ENCODE peak calls at places on chromosomes 11 and 22, in five cellular contexts. T is SK-N-SH, Y is Karpas-422, L is adrenal gland, K is neuronal stem cell. V is an unnamed sample.

GRCh38 chr22:46843691-46844297 is 81.3 kb downstream of the TBC1D22A start:
- DNase-seq in T (no peak), L (no peak), Y (no peak), K (no peak), V (no peak)

GRCh38 chr22:38403806-38404205 is 51.2 kb downstream of the KCNJ4 start:
- DNase-seq in L (no peak), Y (peak), K (no peak), T (no peak), V (no peak)

GRCh38 chr11:131884461-131885073 is 514.2 kb downstream of the NTM start:
- DNase-seq in T (no peak), Y (no peak), K (no peak), L (no peak), V (no peak)

GRCh38 chr22:37678372-37678771 is 2.9 kb downstream of the LGALS1 start:
- DNase-seq in Y (no peak), L (no peak), T (no peak), K (no peak), V (no peak)

GRCh38 chr11:2530855-2531200 is 86.0 kb downstream of the KCNQ1 start:
- DNase-seq in Y (no peak), L (no peak), K (no peak), T (no peak), V (no peak)

GRCh38 chr22:49532831-49533802 is 294.6 kb downstream of the BRD1 start:
- DNase-seq in K (no peak), Y (no peak), L (no peak), T (no peak), V (no peak)

GRCh38 chr11:241634-242033 is 4.9 kb downstream of the PSMD13 start:
- DNase-seq in Y (no peak), K (no peak), L (no peak), T (no peak), V (no peak)

GRCh38 chr11:10543782-10544181 is 2.8 kb upstream of the RNF141 start:
- DNase-seq in L (no peak), T (no peak), Y (no peak), K (no peak), V (no peak)

GRCh38 chr22:20429254-20430100 is 8.1 kb downstream of the SCARF2 start:
- DNase-seq in T (peak), L (peak), Y (peak), K (peak), V (no peak)

GRCh38 chr22:39396156-39396796 is 3.3 kb upstream of the TAB1 start:
- DNase-seq in L (no peak), K (no peak), Y (no peak), T (no peak), V (no peak)

GRCh38 chr22:35761037-35761436 is 43.4 kb downstream of the APOL5 start:
- DNase-seq in Y (peak), K (no peak), T (peak), L (no peak), V (no peak)

GRCh38 chr11:115528217-115528616 is 24.0 kb upstream of the CADM1 start:
- DNase-seq in T (no peak), L (no peak), Y (no peak), K (no peak), V (no peak)

GRCh38 chr22:31603081-31603525 is 58.9 kb downstream of the PISD start:
- DNase-seq in K (no peak), L (no peak), T (no peak), Y (no peak), V (no peak)

GRCh38 chr11:95821640-95822039 is 31.3 kb downstream of the CEP57 start:
- DNase-seq in K (no peak), T (no peak), Y (no peak), L (no peak), V (no peak)

GRCh38 chr11:27390318-27390958 is 27.4 kb upstream of the CCDC34 start:
- DNase-seq in K (no peak), T (no peak), L (no peak), Y (no peak), V (no peak)

GRCh38 chr11:85758026-85758425 is 52.9 kb downstream of the SYTL2 start:
- DNase-seq in K (no peak), T (no peak), Y (no peak), L (no peak), V (no peak)

GRCh38 chr11:73493838-73494598 is 103.9 kb downstream of the FAM168A start:
- DNase-seq in Y (no peak), T (no peak), L (peak), K (peak), V (no peak)

GRCh38 chr11:44870615-44871176 is 80.0 kb downstream of the TP53I11 start:
- DNase-seq in L (no peak), Y (no peak), K (no peak), T (no peak), V (no peak)

GRCh38 chr11:76577921-76578654 is 92.5 kb downstream of the LRRC32 start:
- DNase-seq in L (no peak), Y (no peak), K (no peak), T (peak), V (no peak)

GRCh38 chr11:76577199-76577920 is 93.2 kb downstream of the LRRC32 start:
- DNase-seq in T (peak), Y (no peak), K (no peak), L (peak), V (no peak)

GRCh38 chr11:76578655-76579046 is 91.9 kb downstream of the LRRC32 start:
- DNase-seq in T (peak), K (no peak), Y (no peak), L (peak), V (no peak)

GRCh38 chr11:76579047-76579751 is 91.3 kb downstream of the LRRC32 start:
- DNase-seq in T (peak), L (peak), Y (no peak), K (no peak), V (no peak)

GRCh38 chr11:76579752-76580151 is 90.8 kb downstream of the LRRC32 start:
- DNase-seq in Y (no peak), K (no peak), L (no peak), T (no peak), V (no peak)
- H3K27ac ChIP-seq in Y (no peak), K (no peak), L (peak), T (no peak), V (peak)

GRCh38 chr22:45639747-45640102 is 31.9 kb upstream of the ATXN10 start:
- DNase-seq in L (no peak), T (no peak), Y (no peak), K (no peak), V (no peak)

GRCh38 chr22:45638197-45638596 is 33.4 kb upstream of the ATXN10 start:
- DNase-seq in L (no peak), T (no peak), Y (no peak), K (no peak), V (no peak)

GRCh38 chr22:45638834-45639746 is 32.5 kb upstream of the ATXN10 start:
- DNase-seq in T (no peak), L (peak), K (no peak), Y (no peak), V (no peak)

GRCh38 chr22:45640941-45641621 is 30.6 kb upstream of the ATXN10 start:
- DNase-seq in K (no peak), Y (no peak), L (no peak), T (no peak), V (no peak)

GRCh38 chr22:45640291-45640940 is 31.2 kb upstream of the ATXN10 start:
- DNase-seq in T (no peak), L (no peak), Y (no peak), K (no peak), V (no peak)
- H3K27ac ChIP-seq in T (no peak), L (no peak), Y (no peak), K (no peak), V (no peak)

GRCh38 chr11:75554258-75555022 is 7.6 kb upstream of the SERPINH1 start:
- DNase-seq in T (peak), L (peak), K (peak), Y (no peak), V (peak)

GRCh38 chr11:75553889-75554257 is 8.2 kb upstream of the SERPINH1 start:
- DNase-seq in Y (no peak), K (no peak), T (no peak), L (no peak), V (no peak)

GRCh38 chr11:75555079-75555811 is 6.8 kb upstream of the SERPINH1 start:
- DNase-seq in L (no peak), Y (no peak), T (no peak), K (no peak), V (no peak)

GRCh38 chr11:75549370-75549958 is 12.6 kb upstream of the SERPINH1 start:
- DNase-seq in K (no peak), L (no peak), Y (no peak), T (no peak), V (no peak)

GRCh38 chr11:75553182-75553581 is 8.9 kb upstream of the SERPINH1 start:
- DNase-seq in T (no peak), K (no peak), L (no peak), Y (no peak), V (no peak)
- H3K27ac ChIP-seq in T (peak), K (no peak), L (no peak), Y (no peak), V (no peak)

GRCh38 chr11:34360056-34360455 is 2.2 kb upstream of the ABTB2 start:
- DNase-seq in K (no peak), L (no peak), Y (no peak), T (no peak), V (no peak)

GRCh38 chr11:34366522-34366921 is 8.7 kb upstream of the ABTB2 start:
- DNase-seq in K (no peak), T (peak), L (no peak), Y (no peak), V (no peak)

GRCh38 chr11:34363363-34364084 is 5.7 kb upstream of the ABTB2 start:
- DNase-seq in T (no peak), Y (no peak), K (no peak), L (no peak), V (no peak)

GRCh38 chr11:34359548-34359891 is 1.7 kb upstream of the ABTB2 start:
- DNase-seq in L (no peak), Y (no peak), K (no peak), T (peak), V (no peak)

GRCh38 chr11:34364102-34364501 is 6.3 kb upstream of the ABTB2 start:
- DNase-seq in K (no peak), T (no peak), L (no peak), Y (no peak), V (no peak)
- H3K27ac ChIP-seq in K (no peak), T (no peak), L (no peak), Y (no peak), V (no peak)

DNA sequence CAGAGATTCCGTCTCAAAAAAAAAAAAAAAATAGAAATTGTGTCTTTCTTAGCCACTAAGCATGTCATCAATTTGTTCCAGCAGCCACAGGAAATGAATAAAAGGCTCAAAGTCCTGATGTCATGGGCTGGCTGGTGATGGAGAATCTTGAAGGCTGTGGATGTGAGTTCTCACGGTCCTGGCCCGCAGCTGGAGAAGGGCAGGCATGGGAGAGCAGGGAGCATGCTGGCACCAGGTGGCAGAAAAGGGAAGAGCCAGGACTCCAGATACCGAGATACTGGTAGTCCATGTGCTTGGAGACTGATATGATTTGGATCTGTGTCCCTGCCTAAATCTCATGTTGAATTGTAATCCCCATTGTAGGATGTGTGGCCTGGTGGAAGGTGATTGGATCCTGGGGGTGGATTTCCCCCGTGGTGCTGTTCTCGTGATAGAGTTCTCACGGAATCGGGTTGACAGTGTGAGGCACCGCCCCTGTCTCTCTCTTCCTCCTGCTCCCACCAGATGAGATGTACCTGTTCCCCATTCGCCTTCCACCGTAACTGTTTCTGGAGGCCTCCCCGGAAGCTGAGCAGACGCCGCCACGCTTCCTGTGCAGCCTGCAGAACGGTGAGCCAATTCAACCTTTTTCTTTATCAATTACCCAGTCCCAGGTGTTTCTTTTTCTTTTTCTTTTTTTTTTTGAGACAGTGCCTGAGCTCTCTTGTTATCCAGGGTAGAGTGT is 18.1 kb downstream of the MRGPRD start:
- DNase-seq in L (no peak), K (no peak), Y (no peak), T (no peak), V (no peak)
- H3K27ac ChIP-seq in L (no peak), K (no peak), Y (no peak), T (no peak), V (no peak)

V was measured in caudate nucleus.